ENCODE peak calls at places on chromosomes 6 and 20, in nine cellular contexts. T is effector memory CD4-positive, alpha-beta T cell; M is thoracic aorta; H is left ventricle myocardium inferior; Q is A549; V is neuronal stem cell; R is heart left ventricle; F is A673; C is right cardiac atrium. J is an unnamed sample.

GRCh38 chr6:108361312-108361932 is 66.6 kb downstream of the AFG1L start:
- DNase-seq in R (no peak), Q (no peak), M (no peak), H (no peak), V (no peak), T (no peak), C (no peak), F (no peak), J (no peak)

GRCh38 chr6:133916650-133917151 is 27.8 kb downstream of the TCF21 start:
- DNase-seq in M (peak), Q (peak), H (peak), R (peak), C (peak), T (peak), V (peak), F (peak), J (peak)

GRCh38 chr6:160137989-160138835 is 16.6 kb downstream of the SLC22A1 start:
- DNase-seq in C (no peak), T (peak), V (peak), Q (peak), M (no peak), R (no peak), F (peak), H (no peak), J (peak)

GRCh38 chr6:160445130-160445529 is 97.0 kb downstream of the SLC22A3 start:
- DNase-seq in R (no peak), V (no peak), C (no peak), F (no peak), M (no peak), T (no peak), Q (no peak), H (no peak), J (no peak)

GRCh38 chr20:59774204-59774641 is 159.2 kb downstream of the SYCP2 start:
- DNase-seq in C (no peak), T (no peak), H (no peak), R (no peak), V (no peak), Q (no peak), F (no peak), M (no peak), J (no peak)

GRCh38 chr6:156021746-156022396 is 566.2 kb upstream of the NOX3 start:
- DNase-seq in C (no peak), Q (no peak), H (no peak), F (no peak), R (no peak), V (no peak), M (no peak), T (no peak), J (no peak)

GRCh38 chr6:24154121-24154520 is 28.1 kb downstream of the NRSN1 start:
- DNase-seq in H (no peak), M (no peak), T (no peak), R (no peak), V (no peak), F (no peak), C (no peak), Q (no peak), J (no peak)

GRCh38 chr20:51512645-51513044 is 29.9 kb downstream of the NFATC2 start:
- DNase-seq in R (no peak), Q (no peak), V (no peak), H (no peak), M (no peak), C (no peak), F (no peak), T (no peak), J (no peak)

GRCh38 chr6:121498481-121499276 is 63.2 kb downstream of the GJA1 start:
- DNase-seq in R (no peak), C (no peak), T (no peak), M (no peak), V (no peak), H (no peak), Q (no peak), F (no peak), J (no peak)

GRCh38 chr6:68211242-68211795 is 423.8 kb upstream of the ADGRB3 start:
- DNase-seq in F (no peak), M (no peak), C (no peak), R (no peak), H (no peak), V (no peak), Q (no peak), T (no peak), J (no peak)

GRCh38 chr6:71291991-71292390 is 3.4 kb downstream of the OGFRL1 start:
- DNase-seq in Q (no peak), C (no peak), V (no peak), M (no peak), R (no peak), F (no peak), H (no peak), T (no peak), J (no peak)

GRCh38 chr6:154441995-154442310 is 68.5 kb downstream of the CNKSR3 start:
- DNase-seq in T (no peak), V (no peak), F (no peak), H (no peak), Q (no peak), M (no peak), C (no peak), R (no peak), J (no peak)

GRCh38 chr20:36093025-36093803 is 61.3 kb upstream of the EPB41L1 start:
- DNase-seq in V (no peak), H (peak), F (peak), C (peak), Q (no peak), R (peak), M (peak), T (no peak), J (peak)
- H3K27ac ChIP-seq in V (no peak), H (peak), F (no peak), C (no peak), Q (peak), R (peak), M (peak), T (no peak), J (peak)

GRCh38 chr6:37254881-37255280 is 2.7 kb upstream of the TBC1D22B start:
- DNase-seq in V (no peak), T (no peak), R (no peak), M (no peak), H (no peak), Q (no peak), F (no peak), C (no peak), J (no peak)

GRCh38 chr6:37256692-37257319 is 766 bp upstream of the TBC1D22B start:
- DNase-seq in T (no peak), M (no peak), H (no peak), C (no peak), V (no peak), F (no peak), Q (no peak), R (no peak), J (no peak)

GRCh38 chr6:37253608-37254007 is 4.0 kb upstream of the TBC1D22B start:
- DNase-seq in R (no peak), V (no peak), T (no peak), F (no peak), M (no peak), Q (no peak), C (no peak), H (no peak), J (no peak)

DNA sequence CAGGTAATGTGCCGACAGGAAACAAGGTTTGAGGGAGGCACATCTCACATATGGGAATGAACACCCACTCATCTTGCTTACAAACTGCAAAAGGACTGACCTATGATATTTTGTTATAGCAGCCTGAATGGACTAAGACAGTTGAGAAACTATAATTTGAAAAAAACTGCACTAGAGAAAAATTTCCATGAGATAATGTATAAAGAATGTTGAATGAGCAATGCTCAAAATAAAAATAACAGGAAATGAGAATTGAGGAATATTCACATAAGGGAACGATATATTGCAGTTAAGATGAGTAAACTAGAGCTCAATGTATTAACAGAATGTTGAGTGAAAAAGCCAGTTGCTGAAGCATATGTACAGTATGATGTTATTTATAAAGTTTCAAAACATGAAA is 6.4 kb upstream of the TBC1D22B start:
- DNase-seq in T (no peak), Q (no peak), F (no peak), M (no peak), C (no peak), R (no peak), H (no peak), V (no peak), J (no peak)
- H3K27ac ChIP-seq in T (no peak), Q (no peak), F (no peak), M (no peak), C (no peak), R (no peak), H (no peak), V (no peak), J (no peak)

GRCh38 chr6:27550692-27551091 is 77.8 kb upstream of the ZNF184 start:
- DNase-seq in R (no peak), V (no peak), M (no peak), C (no peak), F (no peak), Q (no peak), H (no peak), T (no peak), J (no peak)

GRCh38 chr6:27556406-27556805 is 83.5 kb upstream of the ZNF184 start:
- DNase-seq in M (no peak), C (no peak), V (no peak), T (no peak), H (no peak), R (no peak), F (no peak), Q (no peak), J (no peak)

GRCh38 chr6:27551607-27552006 is 78.7 kb upstream of the ZNF184 start:
- DNase-seq in R (no peak), M (no peak), H (no peak), V (no peak), T (no peak), F (no peak), Q (no peak), C (no peak), J (no peak)

GRCh38 chr6:27558028-27558724 is 85.3 kb upstream of the ZNF184 start:
- DNase-seq in C (no peak), F (no peak), Q (no peak), V (no peak), M (no peak), H (no peak), R (no peak), T (no peak), J (no peak)

DNA sequence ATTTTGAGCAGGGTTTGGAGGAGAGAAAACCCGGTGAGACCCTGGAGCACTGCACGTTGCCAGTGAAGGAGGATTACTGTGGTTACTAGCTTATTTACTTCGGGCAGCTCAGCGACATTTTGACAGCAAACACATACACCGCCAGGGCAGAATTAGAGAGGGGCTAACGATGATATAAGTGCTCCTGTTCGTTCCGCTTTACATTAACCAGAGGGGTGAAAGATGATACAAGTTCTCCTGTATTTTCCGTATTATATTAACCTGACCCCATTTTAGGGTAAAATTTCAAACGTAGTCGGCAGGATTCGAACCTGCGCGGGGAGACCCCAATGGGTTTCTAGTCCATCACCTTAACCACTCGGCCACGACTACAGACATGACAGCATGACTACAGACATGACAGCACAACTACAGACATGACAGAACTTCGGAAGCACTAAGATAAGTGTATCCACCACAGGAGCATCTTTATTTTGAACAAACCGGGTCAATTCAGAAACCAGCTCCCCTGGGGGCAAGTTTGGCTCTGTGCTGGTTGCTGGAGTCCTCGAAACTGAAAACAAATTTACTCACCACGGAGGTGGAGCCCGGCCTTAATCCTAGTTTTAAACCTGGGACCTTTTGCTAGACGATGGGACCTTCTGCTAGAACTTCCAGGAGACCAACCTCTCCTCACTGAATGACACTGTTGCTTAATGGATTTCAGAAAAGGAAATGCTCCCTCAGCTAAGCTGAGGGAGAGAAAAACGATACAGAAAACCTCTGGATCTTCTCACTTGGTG is 80.4 kb upstream of the ZNF184 start:
- DNase-seq in M (no peak), Q (peak), F (peak), T (no peak), V (no peak), R (no peak), H (no peak), C (no peak), J (no peak)
- H3K27ac ChIP-seq in M (no peak), Q (no peak), F (peak), T (no peak), V (peak), R (no peak), H (no peak), C (no peak), J (no peak)

DNA sequence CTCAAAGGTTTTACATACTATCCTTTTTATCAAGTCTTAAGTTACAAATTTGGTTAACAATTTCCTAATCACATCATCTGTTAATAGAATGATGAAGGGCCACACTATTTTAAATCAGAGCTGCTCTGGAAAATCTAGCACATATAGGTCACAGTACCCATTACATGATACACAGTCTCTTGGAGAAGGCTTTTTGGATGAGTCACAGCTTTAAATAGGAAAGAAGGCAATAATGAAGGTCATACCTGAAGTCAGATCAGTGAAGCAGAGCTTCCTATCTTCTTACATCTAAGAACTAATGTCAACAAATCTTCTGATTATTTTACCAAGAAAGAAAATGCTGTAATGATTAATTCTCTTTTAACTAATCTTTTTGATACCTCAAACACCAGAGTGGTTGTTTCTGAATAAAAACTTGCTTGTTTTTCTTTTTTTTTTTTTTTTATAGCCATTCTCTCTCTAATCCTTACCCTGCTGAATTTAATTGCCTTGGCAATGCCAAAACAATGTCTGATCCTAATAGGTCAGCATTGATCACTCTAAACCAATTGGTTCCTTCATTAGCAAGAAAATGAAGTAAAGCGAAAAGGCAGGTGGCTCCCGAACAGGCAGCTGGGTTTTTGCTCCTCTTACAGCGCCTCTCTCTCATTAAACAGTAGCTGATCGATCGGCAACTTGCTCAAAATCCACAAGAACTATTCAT is 248.4 kb downstream of the BTBD9 start:
- DNase-seq in Q (no peak), C (no peak), T (no peak), M (no peak), R (no peak), H (no peak), V (no peak), F (no peak), J (no peak)
- H3K27ac ChIP-seq in Q (no peak), C (no peak), T (no peak), M (no peak), R (no peak), H (no peak), V (no peak), F (no peak), J (no peak)

DNA sequence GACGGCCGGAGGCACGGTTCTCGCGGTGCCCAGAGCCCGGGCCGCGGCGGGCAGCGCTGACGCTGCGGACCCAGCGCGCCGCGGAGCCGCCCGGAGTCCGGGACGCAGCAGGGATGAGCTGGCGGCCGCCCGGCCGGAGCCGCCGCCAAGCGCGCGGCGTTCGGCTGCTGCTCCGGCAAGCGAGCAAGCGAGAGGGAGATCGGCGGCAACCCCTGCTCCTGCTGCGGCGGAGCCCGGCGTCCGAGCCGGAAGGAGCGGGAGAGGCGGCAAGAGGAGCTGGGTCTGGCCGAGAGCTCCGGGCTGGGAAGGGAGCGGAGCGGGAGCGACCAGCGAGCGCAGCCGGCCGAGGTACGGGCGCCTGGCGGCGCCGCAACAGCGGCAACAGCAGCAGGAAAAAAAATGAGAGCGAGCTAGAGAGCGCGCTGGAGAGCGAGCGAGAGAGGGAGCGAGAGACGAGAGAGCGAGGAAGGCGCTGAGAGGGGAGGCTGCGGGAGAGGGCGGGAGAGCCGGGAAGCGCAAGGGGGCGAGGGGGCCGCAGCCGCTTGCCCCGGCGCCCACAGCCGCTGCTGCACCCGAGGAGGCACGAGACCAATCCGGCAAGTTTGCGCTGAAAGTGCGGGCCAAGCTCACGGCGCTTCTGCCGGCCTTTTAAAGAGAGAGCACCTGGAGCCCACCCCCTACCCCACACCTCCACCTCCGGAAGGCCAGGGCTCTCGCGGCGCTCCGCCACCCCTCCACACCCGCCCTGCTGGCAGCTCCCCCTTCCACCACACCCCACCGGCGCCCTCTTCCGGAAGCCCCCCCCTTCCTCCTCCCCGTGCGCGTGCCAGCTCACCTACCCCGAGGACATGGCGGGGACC is 496 bp downstream of the GRM4 start:
- DNase-seq in F (peak), T (no peak), C (no peak), V (peak), M (no peak), Q (no peak), R (no peak), H (no peak), J (no peak)
- H3K27ac ChIP-seq in F (no peak), T (no peak), C (no peak), V (no peak), M (no peak), Q (no peak), R (no peak), H (no peak), J (no peak)

GRCh38 chr6:142013875-142014495 is 118.7 kb upstream of the GJE1 start:
- DNase-seq in H (no peak), M (no peak), C (no peak), Q (no peak), F (peak), V (no peak), R (no peak), T (no peak), J (no peak)
- H3K27ac ChIP-seq in H (no peak), M (no peak), C (no peak), Q (peak), F (no peak), V (no peak), R (no peak), T (no peak), J (no peak)